ENCODE peak calls at places on chromosomes 11 and 22, in nine cellular contexts. N, S, A, Y, K, J, C, H and W are unnamed samples.

GRCh38 chr11:8282621-8283509 is 19.2 kb upstream of the LMO1 start:
- DNase-seq in N (no peak), S (no peak), A (no peak), Y (no peak), K (no peak), J (no peak), C (peak), H (no peak), W (no peak)

GRCh38 chr22:23613193-23613973 is 18.7 kb downstream of the DRICH1 start:
- DNase-seq in N (no peak), S (peak), A (no peak), Y (no peak), K (no peak), J (no peak), C (no peak), H (no peak), W (no peak)

GRCh38 chr22:23014250-23014649 is 56.1 kb upstream of the GNAZ start:
- DNase-seq in N (no peak), S (no peak), A (no peak), Y (no peak), K (no peak), J (no peak), C (no peak), H (no peak), W (no peak)

GRCh38 chr22:47110817-47111443 is 348.5 kb downstream of the TBC1D22A start:
- DNase-seq in N (no peak), S (peak), A (no peak), Y (no peak), K (no peak), J (no peak), C (no peak), H (no peak), W (no peak)

GRCh38 chr11:1073851-1074243 is 827 bp upstream of the MUC2 start:
- DNase-seq in N (no peak), S (no peak), A (no peak), Y (no peak), K (no peak), J (no peak), C (no peak), H (no peak), W (no peak)

GRCh38 chr11:134150195-134150903 is 73.4 kb downstream of the NCAPD3 start:
- DNase-seq in N (no peak), S (no peak), A (no peak), Y (no peak), K (no peak), J (no peak), C (no peak), H (no peak), W (no peak)

GRCh38 chr22:43114958-43115357 is 4.4 kb downstream of the BIK start:
- DNase-seq in N (no peak), S (no peak), A (no peak), Y (no peak), K (no peak), J (no peak), C (peak), H (no peak), W (no peak)

GRCh38 chr11:1112351-1113191 is 37.9 kb downstream of the MUC2 start:
- DNase-seq in N (no peak), S (no peak), A (no peak), Y (no peak), K (no peak), J (no peak), C (no peak), H (no peak), W (no peak)

GRCh38 chr22:35477911-35478582 is 62.6 kb upstream of the RASD2 start:
- DNase-seq in N (peak), S (peak), A (peak), Y (peak), K (no peak), J (peak), C (peak), H (no peak), W (peak)

GRCh38 chr11:60946601-60947265 is 5.2 kb downstream of the SLC15A3 start:
- DNase-seq in N (no peak), S (no peak), A (no peak), Y (no peak), K (no peak), J (no peak), C (no peak), H (no peak), W (no peak)

GRCh38 chr11:90855531-90855930 is 632.7 kb upstream of the CHORDC1 start:
- DNase-seq in N (no peak), S (no peak), A (no peak), Y (no peak), K (no peak), J (no peak), C (no peak), H (no peak), W (no peak)

GRCh38 chr11:877565-877964 is 33.0 kb downstream of the CHID1 start:
- DNase-seq in N (peak), S (no peak), A (no peak), Y (no peak), K (no peak), J (no peak), C (no peak), H (no peak), W (no peak)